ENCODE peak calls at places on chromosomes 6 and 20, in seven cellular contexts. D, U, W, Y, M, J and S are unnamed samples.

GRCh38 chr6:12991435-12991834 is 274.9 kb downstream of the PHACTR1 start:
- DNase-seq in Y (no peak), M (no peak), U (no peak), J (no peak), W (no peak), D (no peak), S (no peak)

GRCh38 chr20:34017610-34018009 is 23.9 kb downstream of the RALY start:
- DNase-seq in U (peak; percentile 92), J (peak; percentile 14), D (no peak), M (peak; percentile 91), Y (peak; percentile 39), W (no peak), S (peak; percentile 87)

GRCh38 chr6:105799051-105799450 is 287.1 kb upstream of the PRDM1 start:
- DNase-seq in Y (no peak), D (no peak), M (no peak), W (no peak), U (no peak), J (no peak), S (peak; percentile 58)

GRCh38 chr6:4603291-4603690 is 172.9 kb upstream of the CDYL start:
- DNase-seq in D (no peak), J (peak; percentile 53), U (peak; percentile 77), W (no peak), Y (no peak), M (peak; percentile 96), S (peak; percentile 89)

GRCh38 chr6:22295145-22295544 is 1.7 kb downstream of the PRL start:
- DNase-seq in J (no peak), M (no peak), U (no peak), Y (no peak), W (no peak), D (no peak), S (peak; percentile 13)

GRCh38 chr20:10982692-10983091 is 308.9 kb upstream of the JAG1 start:
- DNase-seq in J (peak; percentile 72), Y (peak; percentile 30), U (peak; percentile 56), W (no peak), D (no peak), M (peak; percentile 96), S (peak; percentile 92)

GRCh38 chr6:11495565-11496145 is 41.9 kb upstream of the TMEM170B start:
- DNase-seq in Y (no peak), U (no peak), W (no peak), D (no peak), J (no peak), M (no peak), S (no peak)

GRCh38 chr6:154289818-154290508 is 66.6 kb downstream of the IPCEF1 start:
- DNase-seq in U (no peak), D (no peak), J (peak; percentile 10), W (no peak), Y (no peak), M (no peak), S (no peak)

GRCh38 chr6:2061880-2062279 is 183.5 kb downstream of the GMDS start:
- DNase-seq in J (no peak), D (no peak), M (peak; percentile 26), U (no peak), W (no peak), Y (no peak), S (no peak)

GRCh38 chr6:31729979-31730630 is 1.0 kb upstream of the DDAH2 start:
- DNase-seq in U (peak; percentile 80), W (peak; percentile 59), J (peak; percentile 78), M (peak; percentile 89), D (peak; percentile 50), Y (peak; percentile 62), S (peak; percentile 79)

GRCh38 chr6:154567695-154568220 is 57.3 kb upstream of the CNKSR3 start:
- DNase-seq in Y (no peak), U (no peak), J (no peak), W (no peak), D (no peak), M (no peak), S (no peak)

GRCh38 chr20:44736170-44737021 is 9.3 kb upstream of the KCNK15 start:
- DNase-seq in W (no peak), U (peak; percentile 66), J (peak; percentile 93), D (no peak), Y (no peak), M (peak; percentile 94), S (peak; percentile 65)

GRCh38 chr6:170082531-170083187 is 208.2 kb downstream of the DLL1 start:
- DNase-seq in D (no peak), Y (no peak), M (peak; percentile 4), U (no peak), J (no peak), W (no peak), S (no peak)

GRCh38 chr6:91412532-91412931 is 825.7 kb upstream of the MAP3K7 start:
- DNase-seq in U (no peak), W (no peak), M (no peak), Y (no peak), J (no peak), D (no peak), S (no peak)

GRCh38 chr6:34020278-34020677 is 125.6 kb downstream of the GRM4 start:
- DNase-seq in W (no peak), J (no peak), D (no peak), M (no peak), U (no peak), Y (no peak), S (no peak)

GRCh38 chr6:43966806-43967575 is 160.3 kb downstream of the MRPL14 start:
- DNase-seq in D (no peak), J (no peak), U (no peak), W (no peak), Y (no peak), M (no peak), S (no peak)

GRCh38 chr6:95431637-95432228 is 145.6 kb upstream of the MANEA start:
- DNase-seq in J (peak; percentile 5), Y (peak; percentile 5), D (no peak), M (peak; percentile 39), W (no peak), U (peak; percentile 5), S (peak; percentile 2)

GRCh38 chr6:158208226-158208807 is 40.2 kb downstream of the GTF2H5 start:
- DNase-seq in J (no peak), U (no peak), M (peak; percentile 76), W (no peak), Y (no peak), D (no peak), S (no peak)

GRCh38 chr20:37640600-37641561 is 52.9 kb upstream of the CTNNBL1 start:
- DNase-seq in Y (no peak), M (no peak), D (no peak), J (peak; percentile 67), U (no peak), W (no peak), S (peak; percentile 42)

GRCh38 chr6:32940656-32941411 is at the start of gene HLA-DMB:
- DNase-seq in W (peak; percentile 15), D (peak; percentile 19), J (peak; percentile 56), M (peak; percentile 71), U (peak; percentile 72), Y (no peak), S (peak; percentile 66)

GRCh38 chr6:158754738-158755137 is 64.4 kb downstream of the EZR start:
- DNase-seq in U (no peak), J (no peak), W (no peak), D (no peak), M (no peak), Y (no peak), S (no peak)

GRCh38 chr6:155493694-155494143 is 38.1 kb upstream of the NOX3 start:
- DNase-seq in W (no peak), D (no peak), M (peak; percentile 100), J (peak; percentile 97), U (peak; percentile 99), Y (peak; percentile 97), S (peak; percentile 99)

GRCh38 chr6:32816746-32817204 is at the start of gene HLA-DOB:
- DNase-seq in U (peak; percentile 17), W (no peak), J (no peak), Y (no peak), M (peak; percentile 56), D (no peak), S (no peak)

GRCh38 chr6:164396071-164397047 is 913.0 kb downstream of the C6orf118 start:
- DNase-seq in U (no peak), Y (no peak), W (no peak), J (no peak), D (no peak), M (no peak), S (peak; percentile 38)

GRCh38 chr20:8079976-8080375 is 52.1 kb upstream of the PLCB1 start:
- DNase-seq in U (no peak), M (no peak), W (no peak), Y (no peak), D (no peak), J (no peak), S (no peak)

GRCh38 chr6:157219201-157220200 is 103.8 kb downstream of the TMEM242 start:
- DNase-seq in M (peak; percentile 66), D (no peak), W (no peak), J (no peak), U (peak; percentile 10), Y (no peak), S (peak; percentile 57)

GRCh38 chr6:6724319-6725119 is 136.0 kb downstream of the LY86 start:
- DNase-seq in U (peak; percentile 39), W (peak; percentile 47), D (peak; percentile 41), M (peak; percentile 77), J (peak; percentile 59), Y (peak; percentile 44), S (peak; percentile 73)

GRCh38 chr6:24576452-24576851 is 69.5 kb downstream of the KIAA0319 start:
- DNase-seq in Y (no peak), D (no peak), J (no peak), W (no peak), M (no peak), U (no peak), S (no peak)

GRCh38 chr6:31055401-31055800 is 45.1 kb downstream of the MUC22 start:
- DNase-seq in W (no peak), U (no peak), J (no peak), D (no peak), M (no peak), Y (no peak), S (no peak)

GRCh38 chr6:4606016-4606415 is 170.2 kb upstream of the CDYL start:
- DNase-seq in D (no peak), W (no peak), Y (no peak), U (no peak), M (no peak), J (no peak), S (no peak)

GRCh38 chr20:16158090-16158975 is 414.9 kb downstream of the KIF16B start:
- DNase-seq in D (no peak), M (no peak), Y (no peak), W (no peak), J (no peak), U (no peak), S (peak; percentile 13)

GRCh38 chr6:161922631-161923119 is 648.8 kb upstream of the AGPAT4 start:
- DNase-seq in U (no peak), J (peak; percentile 83), M (peak; percentile 54), D (no peak), Y (peak; percentile 24), W (no peak), S (peak; percentile 57)

GRCh38 chr6:16804007-16804303 is 42.7 kb upstream of the ATXN1 start:
- DNase-seq in W (no peak), Y (no peak), D (no peak), J (no peak), M (no peak), U (no peak), S (no peak)